ENCODE peak calls at places on chromosome 7, in ten cellular contexts. N is DMS153, D is HFFc6, F is EH, J is GM12864, S is Caki2, T is activated T-cell treated with anti-CD3 and anti-CD28 coated beads for 48 hours, W is GDM1, C is lower lobe of right lung, A is activated gamma-delta T cell. B is an unnamed sample.

GRCh38 chr7:127865466-127865865 is 165.8 kb downstream of the LRRC4 start:
- DNase-seq in N (no peak), D (peak), F (peak), J (no peak), S (peak), T (no peak), W (no peak), C (no peak), A (no peak), B (peak)

GRCh38 chr7:5692112-5692844 is 89.2 kb downstream of the RNF216 start:
- DNase-seq in N (no peak), D (peak), F (peak), J (no peak), S (peak), T (no peak), W (no peak), C (no peak), A (no peak), B (peak)

GRCh38 chr7:155206286-155207020 is 91.2 kb upstream of the INSIG1 start:
- DNase-seq in N (no peak), D (peak), F (peak), J (peak), S (peak), T (peak), W (peak), C (peak), A (no peak), B (peak)

GRCh38 chr7:1548438-1548831 is 7.6 kb downstream of the TMEM184A start:
- DNase-seq in N (no peak), D (no peak), F (no peak), J (no peak), S (no peak), T (no peak), W (no peak), C (no peak), A (no peak), B (peak)

GRCh38 chr7:113698556-113699220 is 220.1 kb downstream of the PPP1R3A start:
- DNase-seq in N (no peak), D (peak), F (peak), J (no peak), S (peak), T (no peak), W (no peak), C (no peak), A (no peak), B (peak)

GRCh38 chr7:18597759-18598158 is 102.2 kb downstream of the HDAC9 start:
- DNase-seq in N (no peak), D (no peak), F (no peak), J (no peak), S (no peak), T (no peak), W (no peak), C (no peak), A (no peak), B (no peak)

GRCh38 chr7:133784421-133785045 is 342.6 kb upstream of the LRGUK start:
- DNase-seq in N (no peak), D (no peak), F (no peak), J (no peak), S (no peak), T (no peak), W (no peak), C (no peak), A (no peak), B (no peak)

GRCh38 chr7:102155821-102156441 is 130.7 kb upstream of the SH2B2 start:
- DNase-seq in N (no peak), D (no peak), F (no peak), J (no peak), S (no peak), T (no peak), W (no peak), C (no peak), A (no peak), B (no peak)

GRCh38 chr7:131608112-131608498 is 51.7 kb upstream of the PODXL start:
- DNase-seq in N (no peak), D (no peak), F (no peak), J (no peak), S (no peak), T (no peak), W (no peak), C (no peak), A (no peak), B (peak)

GRCh38 chr7:111958889-111959288 is 247.3 kb downstream of the DOCK4 start:
- DNase-seq in N (peak), D (no peak), F (no peak), J (no peak), S (no peak), T (no peak), W (no peak), C (no peak), A (no peak), B (peak)

GRCh38 chr7:129266181-129266580 is 41.4 kb downstream of the AHCYL2 start:
- DNase-seq in N (no peak), D (no peak), F (no peak), J (no peak), S (no peak), T (no peak), W (no peak), C (no peak), A (no peak), B (no peak)

GRCh38 chr7:31123726-31124125 is 71.6 kb downstream of the ADCYAP1R1 start:
- DNase-seq in N (no peak), D (no peak), F (no peak), J (no peak), S (no peak), T (no peak), W (no peak), C (no peak), A (no peak), B (no peak)

GRCh38 chr7:24827589-24827988 is 70.3 kb upstream of the GSDME start:
- DNase-seq in N (no peak), D (peak), F (peak), J (no peak), S (no peak), T (no peak), W (no peak), C (no peak), A (no peak), B (peak)

GRCh38 chr7:12942599-12942998 is 255.2 kb downstream of the ARL4A start:
- DNase-seq in N (peak), D (no peak), F (no peak), J (no peak), S (peak), T (no peak), W (no peak), C (no peak), A (no peak), B (no peak)

GRCh38 chr7:116530107-116530820 is 5.4 kb downstream of the CAV1 start:
- DNase-seq in N (no peak), D (no peak), F (peak), J (no peak), S (no peak), T (no peak), W (no peak), C (no peak), A (no peak), B (no peak)

GRCh38 chr7:94639384-94639783 is 16.5 kb downstream of the SGCE start:
- DNase-seq in N (no peak), D (no peak), F (no peak), J (no peak), S (no peak), T (no peak), W (no peak), C (no peak), A (no peak), B (no peak)

GRCh38 chr7:157013602-157014549 is 3.4 kb upstream of the MNX1 start:
- DNase-seq in N (peak), D (no peak), F (no peak), J (no peak), S (no peak), T (no peak), W (no peak), C (no peak), A (no peak), B (no peak)

GRCh38 chr7:102089175-102090098 is 197.2 kb upstream of the SH2B2 start:
- DNase-seq in N (no peak), D (no peak), F (no peak), J (no peak), S (no peak), T (no peak), W (no peak), C (no peak), A (no peak), B (no peak)

GRCh38 chr7:132709971-132710567 is 133.8 kb upstream of the PLXNA4 start:
- DNase-seq in N (no peak), D (peak), F (peak), J (no peak), S (peak), T (no peak), W (no peak), C (no peak), A (no peak), B (peak)

GRCh38 chr7:128201067-128201689 is 39.9 kb upstream of the LEP start:
- DNase-seq in N (no peak), D (no peak), F (no peak), J (no peak), S (no peak), T (no peak), W (no peak), C (no peak), A (no peak), B (no peak)

GRCh38 chr7:40977533-40977932 is 725.4 kb downstream of the INHBA start:
- DNase-seq in N (no peak), D (no peak), F (no peak), J (no peak), S (no peak), T (no peak), W (no peak), C (no peak), A (no peak), B (no peak)